ENCODE peak calls at places on chromosomes 2 and 18, in nine cellular contexts. J is right lobe of liver, K is mammary epithelial cell, B is Peyer's patch, O is colonic mucosa, R is retinal pigment epithelial cell, F is tibial artery, G is HFF-Myc, E is Panc1. W is an unnamed sample.

GRCh38 chr2:240235149-240235803 is 94.8 kb upstream of the OTOS start:
- DNase-seq in J (peak), K (no peak), B (peak), O (peak), R (no peak), F (peak), G (no peak), E (no peak), W (no peak)

GRCh38 chr18:48780151-48781001 is 170.4 kb downstream of the SMAD7 start:
- DNase-seq in J (peak), K (no peak), B (no peak), O (no peak), R (peak), F (peak), G (no peak), E (no peak), W (peak)

GRCh38 chr2:145599761-145600160 is 1079.8 kb upstream of the ZEB2 start:
- DNase-seq in J (no peak), K (no peak), B (no peak), O (no peak), R (peak), F (no peak), G (no peak), E (no peak), W (peak)

GRCh38 chr2:232321156-232321816 is 57.3 kb upstream of the ALPP start:
- DNase-seq in J (peak), K (no peak), B (peak), O (no peak), R (no peak), F (peak), G (no peak), E (no peak), W (no peak)

GRCh38 chr2:177187631-177188312 is 24.8 kb upstream of the HNRNPA3 start:
- DNase-seq in J (no peak), K (no peak), B (peak), O (peak), R (no peak), F (no peak), G (no peak), E (no peak), W (peak)

GRCh38 chr18:6205706-6206105 is 209.0 kb downstream of the L3MBTL4 start:
- DNase-seq in J (no peak), K (no peak), B (no peak), O (no peak), R (no peak), F (no peak), G (no peak), E (no peak), W (peak)

GRCh38 chr18:51519571-51519970 is 322.1 kb upstream of the MEX3C start:
- DNase-seq in J (no peak), K (no peak), B (no peak), O (no peak), R (no peak), F (no peak), G (no peak), E (no peak), W (no peak)

GRCh38 chr2:100664021-100664755 is 101.4 kb downstream of the PDCL3 start:
- DNase-seq in J (no peak), K (no peak), B (no peak), O (no peak), R (no peak), F (no peak), G (no peak), E (no peak), W (no peak)

GRCh38 chr18:55078289-55078916 is 119.1 kb upstream of the CCDC68 start:
- DNase-seq in J (no peak), K (no peak), B (no peak), O (no peak), R (no peak), F (no peak), G (no peak), E (no peak), W (no peak)

GRCh38 chr2:47295133-47295980 is 107.6 kb upstream of the MSH2 start:
- DNase-seq in J (no peak), K (no peak), B (no peak), O (no peak), R (no peak), F (no peak), G (no peak), E (no peak), W (no peak)

GRCh38 chr18:21841570-21841969 is 101.0 kb downstream of the MIB1 start:
- DNase-seq in J (no peak), K (no peak), B (no peak), O (no peak), R (no peak), F (no peak), G (no peak), E (no peak), W (no peak)

GRCh38 chr2:120523766-120524165 is 177.8 kb downstream of the INHBB start:
- DNase-seq in J (no peak), K (no peak), B (no peak), O (no peak), R (no peak), F (no peak), G (no peak), E (no peak), W (no peak)

GRCh38 chr2:127044165-127044718 is 62.7 kb downstream of the BIN1 start:
- DNase-seq in J (no peak), K (no peak), B (peak), O (no peak), R (no peak), F (no peak), G (no peak), E (no peak), W (no peak)

GRCh38 chr2:239313776-239314175 is 87.0 kb downstream of the HDAC4 start:
- DNase-seq in J (no peak), K (no peak), B (no peak), O (no peak), R (no peak), F (peak), G (no peak), E (no peak), W (no peak)

GRCh38 chr18:22603902-22604301 is 186.2 kb upstream of the CTAGE1 start:
- DNase-seq in J (no peak), K (no peak), B (no peak), O (no peak), R (no peak), F (no peak), G (no peak), E (no peak), W (no peak)

GRCh38 chr18:79950440-79951341 is 762 bp downstream of the SLC66A2 start:
- DNase-seq in J (peak), K (peak), B (peak), O (peak), R (no peak), F (peak), G (no peak), E (no peak), W (no peak)

GRCh38 chr2:69643602-69644505 is at the start of gene AAK1:
- DNase-seq in J (peak), K (peak), B (peak), O (peak), R (peak), F (peak), G (peak), E (peak), W (peak)

DNA sequence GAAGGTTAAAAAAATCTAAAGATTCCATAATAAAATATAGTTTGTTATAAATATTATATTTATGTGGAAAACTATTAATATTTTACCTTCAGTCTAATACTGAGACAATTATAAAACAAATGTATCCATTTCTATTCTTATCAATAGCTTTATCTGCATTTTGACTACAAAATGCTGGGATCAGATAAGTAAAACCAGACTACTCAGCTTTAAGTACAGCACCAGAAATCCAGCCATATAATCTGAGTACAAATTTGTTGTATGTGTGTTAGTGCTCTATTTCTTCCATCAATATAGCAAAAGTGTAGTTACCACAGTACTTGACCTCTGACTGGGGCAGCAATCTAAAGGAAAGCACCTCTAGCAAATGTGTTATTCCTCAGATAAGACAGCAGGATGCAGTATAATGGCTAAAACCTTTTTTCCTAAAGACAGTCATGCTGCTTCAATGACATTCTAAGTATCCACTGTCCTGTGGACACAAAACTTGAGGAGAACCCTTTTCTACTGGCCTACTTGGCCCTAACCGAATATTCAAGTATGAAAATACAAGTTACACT is 68.1 kb downstream of the OLA1 start:
- DNase-seq in J (no peak), K (peak), B (no peak), O (no peak), R (no peak), F (no peak), G (no peak), E (no peak), W (no peak)
- TF ChIP-seq CTCF in J (no peak), K (peak), B (no peak), O (no peak), R (no peak), F (no peak), G (no peak), E (peak), W (peak)

GRCh38 chr18:63590368-63590767 is 3.2 kb downstream of the SERPINB13 start:
- DNase-seq in J (no peak), K (no peak), B (no peak), O (no peak), R (no peak), F (no peak), G (no peak), E (no peak), W (no peak)

GRCh38 chr18:63591725-63592124 is 4.6 kb downstream of the SERPINB13 start:
- DNase-seq in J (no peak), K (no peak), B (no peak), O (no peak), R (no peak), F (no peak), G (no peak), E (no peak), W (no peak)

GRCh38 chr18:63592506-63592905 is 5.4 kb downstream of the SERPINB13 start:
- DNase-seq in J (no peak), K (no peak), B (no peak), O (no peak), R (no peak), F (no peak), G (no peak), E (no peak), W (no peak)

GRCh38 chr18:63588869-63589268 is 1.7 kb downstream of the SERPINB13 start:
- DNase-seq in J (no peak), K (no peak), B (no peak), O (no peak), R (no peak), F (no peak), G (no peak), E (no peak), W (no peak)

GRCh38 chr18:63590966-63591695 is 4.0 kb downstream of the SERPINB13 start:
- DNase-seq in J (no peak), K (no peak), B (no peak), O (no peak), R (no peak), F (no peak), G (no peak), E (no peak), W (no peak)
- H3K4me3 ChIP-seq in J (no peak), K (no peak), B (no peak), O (no peak), R (no peak), F (no peak), G (no peak), E (no peak), W (no peak)

GRCh38 chr2:220533485-220533884 is 906.1 kb downstream of the SLC4A3 start:
- DNase-seq in J (no peak), K (peak), B (no peak), O (no peak), R (no peak), F (no peak), G (peak), E (no peak), W (no peak)
- TF ChIP-seq CTCF in J (peak), K (peak), B (no peak), O (no peak), R (peak), F (no peak), G (peak), E (peak), W (peak)

GRCh38 chr2:210195066-210195852 is 24.1 kb upstream of the KANSL1L start:
- DNase-seq in J (no peak), K (no peak), B (no peak), O (no peak), R (no peak), F (no peak), G (peak), E (peak), W (peak)
- H3K4me3 ChIP-seq in J (peak), K (no peak), B (no peak), O (no peak), R (peak), F (no peak), G (no peak), E (no peak), W (peak)

GRCh38 chr2:224058048-224058775 is 19.1 kb upstream of the SERPINE2 start:
- DNase-seq in J (no peak), K (no peak), B (no peak), O (no peak), R (no peak), F (no peak), G (no peak), E (no peak), W (no peak)
- TF ChIP-seq CTCF in J (no peak), K (no peak), B (no peak), O (no peak), R (peak), F (no peak), G (peak), E (peak), W (no peak)